ENCODE peak calls at places on chromosomes 12 and 14, in nine cellular contexts. C is NCI-H345; O is brain microvascular endothelial cell; T is aorta; M is amniotic stem cell; B is GOT3; N is CD8-positive, alpha-beta T cell; F is GM03348; R is ELF-1. Z is an unnamed sample.

GRCh38 chr14:24430682-24431568 is 1.2 kb downstream of the KHNYN start:
- DNase-seq in B (no peak), R (peak; percentile 33), C (no peak), O (peak; percentile 29), N (peak; percentile 39), M (no peak), T (peak; percentile 80), F (peak; percentile 64), Z (peak; percentile 52)

GRCh38 chr12:57452937-57453509 is 2.1 kb upstream of the INHBE start:
- DNase-seq in O (peak; percentile 81), F (peak; percentile 83), R (peak; percentile 86), T (peak; percentile 94), N (no peak), M (peak; percentile 58), C (peak; percentile 63), B (peak; percentile 96), Z (peak; percentile 38)

GRCh38 chr12:93895096-93895460 is 217.9 kb downstream of the CRADD start:
- DNase-seq in R (no peak), N (no peak), O (no peak), B (no peak), F (peak; percentile 40), M (no peak), C (no peak), T (no peak), Z (no peak)

GRCh38 chr14:77003960-77004710 is 24.4 kb downstream of the IRF2BPL start:
- DNase-seq in M (no peak), R (peak; percentile 83), B (no peak), O (peak; percentile 52), N (no peak), F (no peak), T (no peak), C (no peak), Z (no peak)

GRCh38 chr12:131108171-131108955 is 154.7 kb downstream of the ADGRD1 start:
- DNase-seq in R (no peak), N (no peak), B (no peak), F (no peak), T (peak; percentile 48), O (no peak), M (no peak), C (no peak), Z (no peak)

GRCh38 chr12:82473111-82473754 is 114.9 kb downstream of the METTL25 start:
- DNase-seq in B (no peak), C (no peak), N (no peak), R (no peak), M (no peak), T (peak; percentile 19), F (no peak), O (no peak), Z (no peak)

GRCh38 chr12:50633950-50634349 is 129.2 kb downstream of the DIP2B start:
- DNase-seq in R (no peak), T (no peak), N (no peak), M (no peak), C (no peak), F (peak; percentile 76), O (peak; percentile 16), B (no peak), Z (no peak)

GRCh38 chr14:97887690-97888089 is 1090.5 kb downstream of the VRK1 start:
- DNase-seq in M (no peak), O (no peak), B (no peak), T (no peak), N (no peak), C (no peak), R (no peak), F (no peak), Z (no peak)

GRCh38 chr12:68884251-68884650 is 48.7 kb downstream of the CPM start:
- DNase-seq in M (no peak), C (no peak), O (no peak), T (no peak), R (no peak), N (no peak), F (no peak), B (no peak), Z (no peak)

GRCh38 chr12:102479984-102480383 is 379 bp downstream of the IGF1 start:
- DNase-seq in N (no peak), B (no peak), C (no peak), F (no peak), T (no peak), O (no peak), M (no peak), R (no peak), Z (no peak)

GRCh38 chr12:15322164-15323054 is at the start of gene PTPRO:
- DNase-seq in O (no peak), R (peak; percentile 66), F (peak; percentile 27), T (peak; percentile 82), C (peak; percentile 71), B (no peak), M (no peak), N (no peak), Z (no peak)

GRCh38 chr12:27607611-27608010 is 83.6 kb downstream of the PPFIBP1 start:
- DNase-seq in N (no peak), C (no peak), O (no peak), R (no peak), B (no peak), F (peak; percentile 37), T (no peak), M (no peak), Z (no peak)

GRCh38 chr12:94704452-94704871 is 54.1 kb upstream of the TMCC3 start:
- DNase-seq in N (no peak), T (no peak), O (peak; percentile 87), F (peak; percentile 7), B (no peak), C (peak; percentile 44), M (no peak), R (no peak), Z (peak; percentile 31)

GRCh38 chr12:54030889-54031860 is 1.7 kb upstream of the HOXC5 start:
- DNase-seq in F (peak; percentile 72), C (no peak), B (no peak), T (no peak), M (no peak), O (no peak), N (no peak), R (peak; percentile 84), Z (no peak)

GRCh38 chr14:104138098-104138890 is at the start of gene KIF26A:
- DNase-seq in C (peak; percentile 88), T (peak; percentile 77), F (peak; percentile 53), M (no peak), B (no peak), O (no peak), R (peak; percentile 88), N (no peak), Z (no peak)

GRCh38 chr12:112112423-112113132 is 4.0 kb upstream of the NAA25 start:
- DNase-seq in F (no peak), C (no peak), N (no peak), M (no peak), R (no peak), B (no peak), O (no peak), T (no peak), Z (no peak)

GRCh38 chr12:51886021-51886710 is 1.7 kb upstream of the ANKRD33 start:
- DNase-seq in R (no peak), F (peak; percentile 94), O (peak; percentile 96), C (no peak), N (peak; percentile 44), B (peak; percentile 37), M (peak; percentile 82), T (no peak), Z (peak; percentile 88)

GRCh38 chr14:104155513-104155912 is 17.1 kb downstream of the KIF26A start:
- DNase-seq in B (no peak), F (no peak), R (no peak), T (no peak), M (no peak), N (no peak), O (no peak), C (no peak), Z (no peak)

GRCh38 chr14:57189070-57189469 is 79.6 kb downstream of the EXOC5 start:
- DNase-seq in B (no peak), N (no peak), F (peak; percentile 36), T (no peak), R (no peak), O (no peak), M (no peak), C (peak; percentile 59), Z (no peak)

GRCh38 chr12:91432079-91432478 is 249.5 kb upstream of the DCN start:
- DNase-seq in O (peak; percentile 70), M (no peak), B (no peak), T (no peak), C (no peak), N (no peak), R (no peak), F (no peak), Z (no peak)

GRCh38 chr12:89977356-89978185 is 268.9 kb upstream of the ATP2B1 start:
- DNase-seq in N (no peak), C (no peak), T (no peak), O (no peak), F (peak; percentile 25), R (no peak), B (no peak), M (no peak), Z (no peak)

GRCh38 chr14:51602176-51602759 is 49.4 kb upstream of the FRMD6 start:
- DNase-seq in B (no peak), T (no peak), M (no peak), O (no peak), R (no peak), F (no peak), C (no peak), N (no peak), Z (no peak)

GRCh38 chr14:40122978-40123648 is 690.9 kb upstream of the FBXO33 start:
- DNase-seq in R (no peak), C (no peak), N (no peak), F (no peak), M (no peak), T (no peak), O (no peak), B (no peak), Z (no peak)

GRCh38 chr12:81502912-81503695 is 256.0 kb downstream of the PPFIA2 start:
- DNase-seq in R (no peak), O (peak; percentile 93), C (no peak), N (no peak), M (peak; percentile 29), F (peak; percentile 23), B (no peak), T (no peak), Z (peak; percentile 22)

GRCh38 chr12:85369365-85370154 is 89.5 kb downstream of the ALX1 start:
- DNase-seq in M (no peak), T (no peak), R (no peak), N (no peak), F (no peak), O (no peak), C (no peak), B (no peak), Z (no peak)

GRCh38 chr12:25959069-25959961 is 833 bp downstream of the RASSF8 start:
- DNase-seq in M (peak; percentile 79), R (peak; percentile 61), B (no peak), O (peak; percentile 80), N (no peak), T (peak; percentile 89), F (peak; percentile 78), C (no peak), Z (peak; percentile 81)

GRCh38 chr12:62466018-62466595 is 519 bp upstream of the MON2 start:
- DNase-seq in R (peak; percentile 41), O (peak; percentile 34), B (no peak), N (no peak), M (peak; percentile 5), F (peak; percentile 81), T (peak; percentile 75), C (peak; percentile 34), Z (no peak)

GRCh38 chr14:75334191-75335051 is 55.8 kb downstream of the FOS start:
- DNase-seq in R (no peak), B (no peak), O (no peak), M (no peak), T (no peak), F (peak; percentile 25), C (no peak), N (peak; percentile 39), Z (no peak)

GRCh38 chr12:109732321-109733305 is 19.0 kb downstream of the FAM222A start:
- DNase-seq in O (no peak), N (no peak), B (no peak), C (no peak), M (no peak), F (no peak), R (no peak), T (peak; percentile 59), Z (no peak)

GRCh38 chr12:103580026-103580425 is 7.0 kb upstream of the STAB2 start:
- DNase-seq in R (no peak), B (no peak), F (no peak), T (no peak), M (no peak), O (no peak), C (no peak), N (no peak), Z (no peak)

GRCh38 chr14:105476937-105477658 is 2.5 kb downstream of the CRIP2 start:
- DNase-seq in N (no peak), T (no peak), C (no peak), O (no peak), M (no peak), B (no peak), R (no peak), F (no peak), Z (no peak)